ENCODE peak calls at places on chromosomes 12 and 14, in seven cellular contexts. R, B, X, V, P, Z and J are unnamed samples.

GRCh38 chr12:60616400-60616799 is 1020.6 kb downstream of the SLC16A7 start:
- DNase-seq in R (no peak), B (no peak), X (no peak), V (no peak), P (no peak), Z (no peak), J (no peak)

GRCh38 chr12:132888852-132889251 is 1.4 kb upstream of the CHFR start:
- DNase-seq in R (no peak), B (no peak), X (no peak), V (no peak), P (no peak), Z (no peak), J (no peak)

GRCh38 chr14:56339855-56340701 is 221.9 kb downstream of the PELI2 start:
- DNase-seq in R (peak; percentile 60), B (no peak), X (peak; percentile 53), V (peak; percentile 73), P (peak; percentile 91), Z (peak; percentile 73), J (peak; percentile 76)

GRCh38 chr12:92953747-92954146 is 24.7 kb upstream of the EEA1 start:
- DNase-seq in R (no peak), B (no peak), X (no peak), V (no peak), P (no peak), Z (no peak), J (no peak)

GRCh38 chr12:75568387-75568786 is 57.0 kb upstream of the KRR1 start:
- DNase-seq in R (no peak), B (no peak), X (no peak), V (no peak), P (no peak), Z (no peak), J (no peak)

GRCh38 chr14:63938198-63939005 is 85.6 kb downstream of the SYNE2 start:
- DNase-seq in R (no peak), B (no peak), X (no peak), V (no peak), P (peak; percentile 54), Z (no peak), J (peak; percentile 60)

GRCh38 chr14:61420326-61420725 is 98.9 kb downstream of the PRKCH start:
- DNase-seq in R (no peak), B (no peak), X (peak; percentile 6), V (no peak), P (no peak), Z (no peak), J (peak; percentile 65)

GRCh38 chr12:54232790-54233189 is 44.0 kb upstream of the SMUG1 start:
- DNase-seq in R (no peak), B (no peak), X (no peak), V (no peak), P (no peak), Z (no peak), J (no peak)

GRCh38 chr12:52054231-52054837 is 3.1 kb downstream of the NR4A1 start:
- DNase-seq in R (no peak), B (peak; percentile 88), X (no peak), V (no peak), P (peak; percentile 51), Z (no peak), J (no peak)
- TF ChIP-seq POLR2A in R (no peak), B (no peak), X (no peak), V (no peak), P (no peak), Z (no peak), J (no peak)

DNA sequence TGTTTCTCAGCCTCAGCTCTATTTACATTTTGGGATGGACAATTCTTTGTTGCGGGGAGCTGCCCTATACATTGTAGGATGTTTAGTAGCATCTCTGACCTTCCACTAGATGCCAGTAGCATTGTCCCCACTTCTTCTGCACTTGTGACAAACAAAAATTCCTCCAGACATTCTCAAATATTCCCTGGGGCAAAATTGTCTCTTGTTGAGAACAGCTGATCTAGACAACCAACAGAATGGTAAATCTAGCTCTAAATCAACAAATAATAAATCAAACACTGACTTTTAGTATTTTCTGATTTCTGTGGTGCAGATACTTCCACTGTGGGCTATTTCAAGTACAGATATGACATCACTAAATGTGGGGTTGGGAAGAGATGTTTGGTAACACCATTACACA is 60.7 kb downstream of the MSRB3 start:
- DNase-seq in R (no peak), B (no peak), X (no peak), V (no peak), P (no peak), Z (no peak), J (no peak)
- TF ChIP-seq CTCF in R (no peak), B (no peak), X (no peak), V (no peak), P (no peak), Z (no peak), J (no peak)

GRCh38 chr14:75831971-75832370 is 149.8 kb downstream of the TGFB3 start:
- DNase-seq in R (no peak), B (no peak), X (no peak), V (no peak), P (no peak), Z (peak; percentile 88), J (no peak)

GRCh38 chr14:75832621-75833297 is 149.0 kb downstream of the TGFB3 start:
- DNase-seq in R (no peak), B (peak; percentile 22), X (no peak), V (no peak), P (no peak), Z (peak; percentile 49), J (no peak)

GRCh38 chr14:75833326-75834020 is 148.3 kb downstream of the TGFB3 start:
- DNase-seq in R (no peak), B (no peak), X (no peak), V (no peak), P (no peak), Z (no peak), J (no peak)

GRCh38 chr14:75829316-75829715 is 152.5 kb downstream of the TGFB3 start:
- DNase-seq in R (no peak), B (no peak), X (no peak), V (no peak), P (no peak), Z (no peak), J (no peak)

DNA sequence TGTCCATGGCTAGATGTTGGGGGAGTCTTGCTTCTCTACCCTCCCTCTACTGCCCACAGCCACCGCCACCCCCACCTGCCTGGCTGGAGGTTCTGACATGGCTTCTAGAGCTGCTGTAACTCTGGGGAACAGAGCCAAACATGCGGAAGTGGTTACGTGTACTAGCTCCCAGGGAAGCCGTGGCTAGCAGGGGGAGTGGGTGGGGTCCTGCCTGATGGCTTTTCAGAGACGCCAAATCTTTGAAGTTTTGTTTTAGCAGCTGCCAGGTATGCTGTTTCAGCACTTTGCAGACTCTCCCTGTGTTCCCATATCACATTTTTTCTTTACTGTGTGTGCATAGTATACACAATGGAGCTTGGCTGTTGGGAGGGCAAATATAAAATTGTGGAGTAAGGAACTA is 150.3 kb downstream of the TGFB3 start:
- DNase-seq in R (no peak), B (peak; percentile 39), X (no peak), V (peak; percentile 74), P (no peak), Z (peak; percentile 94), J (peak; percentile 43)
- H3K27ac ChIP-seq in R (no peak overlapping the region), B (peak overlapping the region; percentile 57), X (no peak overlapping the region), V (no peak overlapping the region), P (peak overlapping the region; percentile 1), Z (peak overlapping the region; percentile 97), J (no peak overlapping the region)

GRCh38 chr12:105482976-105483375 is 152.5 kb downstream of the C12orf75 start:
- DNase-seq in R (no peak), B (no peak), X (no peak), V (no peak), P (no peak), Z (no peak), J (no peak)

GRCh38 chr12:105487961-105488360 is 157.5 kb downstream of the C12orf75 start:
- DNase-seq in R (no peak), B (no peak), X (no peak), V (no peak), P (no peak), Z (no peak), J (no peak)

GRCh38 chr12:105483691-105484090 is 153.2 kb downstream of the C12orf75 start:
- DNase-seq in R (no peak), B (no peak), X (no peak), V (no peak), P (no peak), Z (no peak), J (no peak)

GRCh38 chr12:105485926-105486325 is 155.4 kb downstream of the C12orf75 start:
- DNase-seq in R (no peak), B (no peak), X (no peak), V (no peak), P (no peak), Z (no peak), J (no peak)

DNA sequence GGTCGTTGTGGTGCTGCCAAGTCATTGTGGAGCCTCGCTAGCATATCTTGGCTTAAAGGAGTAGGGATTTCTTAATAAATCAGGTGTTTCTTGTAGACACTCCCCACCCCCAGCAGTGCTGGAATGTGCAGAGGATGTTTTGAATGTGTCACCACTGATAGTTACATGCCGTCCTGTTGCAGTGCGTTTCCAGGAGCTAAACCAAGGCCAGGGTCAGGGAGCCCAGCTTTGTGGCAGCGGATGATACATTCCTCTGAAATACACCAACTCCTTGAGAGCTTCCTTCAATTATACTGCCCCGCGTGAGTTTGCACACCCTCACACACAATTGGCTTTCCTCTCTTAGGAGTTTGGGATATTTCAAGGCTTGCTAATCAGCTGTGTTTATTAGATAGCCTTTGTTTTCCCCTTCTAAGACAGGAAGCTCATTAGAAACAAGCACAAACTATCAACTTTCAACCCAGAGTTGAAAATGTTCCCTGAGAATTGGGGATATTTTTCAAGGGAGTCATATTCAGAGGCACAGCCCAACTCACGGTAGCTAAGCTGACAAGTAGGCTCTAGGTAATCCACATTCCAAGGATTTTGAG is 154.9 kb downstream of the C12orf75 start:
- DNase-seq in R (no peak), B (no peak), X (no peak), V (peak; percentile 58), P (peak; percentile 69), Z (peak; percentile 9), J (no peak)
- TF ChIP-seq POLR2A in R (no peak), B (no peak), X (no peak), V (no peak), P (no peak), Z (no peak), J (no peak)

GRCh38 chr12:20374775-20375174 is 6.4 kb downstream of the PDE3A start:
- DNase-seq in R (no peak), B (no peak), X (no peak), V (no peak), P (no peak), Z (no peak), J (no peak)
- TF ChIP-seq CTCF in R (no peak), B (no peak), X (no peak), V (no peak), P (no peak), Z (no peak), J (no peak)

GRCh38 chr14:90551733-90552464 is 155.1 kb downstream of the CALM1 start:
- DNase-seq in R (no peak), B (no peak), X (no peak), V (no peak), P (no peak), Z (no peak), J (no peak)
- H3K27ac ChIP-seq in R (no peak overlapping the region), B (no peak overlapping the region), X (no peak overlapping the region), V (no peak overlapping the region), P (no peak overlapping the region), Z (no peak overlapping the region), J (no peak overlapping the region)

GRCh38 chr14:103099081-103099732 is 4.7 kb downstream of the EXOC3L4 start:
- DNase-seq in R (no peak), B (peak; percentile 59), X (no peak), V (no peak), P (no peak), Z (peak; percentile 62), J (no peak)
- TF ChIP-seq POLR2A in R (no peak), B (no peak), X (no peak), V (no peak), P (no peak), Z (no peak), J (no peak)